ENCODE peak calls at places on chromosomes 5 and 9, in nine cellular contexts. One of them, this sample, is unnamed.

GRCh38 chr9:4126184-4126865 is 173.5 kb downstream of the GLIS3 start:
- DNase-seq in spleen: no peak
- DNase-seq in T47D: no peak
- DNase-seq in CD4-positive, alpha-beta T cell: no peak
- DNase-seq in astrocyte of the spinal cord: peak
- DNase-seq in stimulated activated CD4-positive, alpha-beta T cell treated with anti-CD3 and anti-CD28 coated beads, Interleukin-2, amount 100 ng/mL, for 48 hours: no peak
- DNase-seq in NCI-H1092 treated with DMSO at 0.1 percent for 48 hours: no peak
- DNase-seq in effector memory CD4-positive, alpha-beta T cell: no peak
- DNase-seq in iris pigment epithelial cell: peak
- DNase-seq in this sample: no peak

GRCh38 chr5:113053614-113054013 is 77.0 kb downstream of the DCP2 start:
- DNase-seq in T47D: no peak
- DNase-seq in iris pigment epithelial cell: peak
- DNase-seq in stimulated activated CD4-positive, alpha-beta T cell treated with anti-CD3 and anti-CD28 coated beads, Interleukin-2, amount 100 ng/mL, for 48 hours: no peak
- DNase-seq in spleen: no peak
- DNase-seq in NCI-H1092 treated with DMSO at 0.1 percent for 48 hours: no peak
- DNase-seq in effector memory CD4-positive, alpha-beta T cell: no peak
- DNase-seq in CD4-positive, alpha-beta T cell: no peak
- DNase-seq in astrocyte of the spinal cord: peak
- DNase-seq in this sample: no peak

GRCh38 chr9:134730761-134731496 is 89.3 kb downstream of the COL5A1 start:
- DNase-seq in iris pigment epithelial cell: no peak
- DNase-seq in NCI-H1092 treated with DMSO at 0.1 percent for 48 hours: no peak
- DNase-seq in astrocyte of the spinal cord: no peak
- DNase-seq in CD4-positive, alpha-beta T cell: no peak
- DNase-seq in spleen: no peak
- DNase-seq in stimulated activated CD4-positive, alpha-beta T cell treated with anti-CD3 and anti-CD28 coated beads, Interleukin-2, amount 100 ng/mL, for 48 hours: no peak
- DNase-seq in effector memory CD4-positive, alpha-beta T cell: no peak
- DNase-seq in T47D: no peak
- DNase-seq in this sample: no peak

GRCh38 chr5:77971965-77972544 is 195.9 kb upstream of the TBCA start:
- DNase-seq in iris pigment epithelial cell: no peak
- DNase-seq in CD4-positive, alpha-beta T cell: no peak
- DNase-seq in spleen: no peak
- DNase-seq in stimulated activated CD4-positive, alpha-beta T cell treated with anti-CD3 and anti-CD28 coated beads, Interleukin-2, amount 100 ng/mL, for 48 hours: no peak
- DNase-seq in T47D: no peak
- DNase-seq in NCI-H1092 treated with DMSO at 0.1 percent for 48 hours: peak
- DNase-seq in effector memory CD4-positive, alpha-beta T cell: no peak
- DNase-seq in astrocyte of the spinal cord: no peak
- DNase-seq in this sample: no peak

GRCh38 chr5:87074934-87075541 is 192.6 kb upstream of the RASA1 start:
- DNase-seq in CD4-positive, alpha-beta T cell: no peak
- DNase-seq in astrocyte of the spinal cord: no peak
- DNase-seq in effector memory CD4-positive, alpha-beta T cell: no peak
- DNase-seq in spleen: no peak
- DNase-seq in stimulated activated CD4-positive, alpha-beta T cell treated with anti-CD3 and anti-CD28 coated beads, Interleukin-2, amount 100 ng/mL, for 48 hours: no peak
- DNase-seq in NCI-H1092 treated with DMSO at 0.1 percent for 48 hours: no peak
- DNase-seq in iris pigment epithelial cell: no peak
- DNase-seq in T47D: no peak
- DNase-seq in this sample: no peak

GRCh38 chr5:96614110-96614691 is 48.0 kb upstream of the CAST start:
- DNase-seq in iris pigment epithelial cell: peak
- DNase-seq in CD4-positive, alpha-beta T cell: peak
- DNase-seq in spleen: no peak
- DNase-seq in astrocyte of the spinal cord: peak
- DNase-seq in stimulated activated CD4-positive, alpha-beta T cell treated with anti-CD3 and anti-CD28 coated beads, Interleukin-2, amount 100 ng/mL, for 48 hours: peak
- DNase-seq in T47D: peak
- DNase-seq in effector memory CD4-positive, alpha-beta T cell: peak
- DNase-seq in NCI-H1092 treated with DMSO at 0.1 percent for 48 hours: peak
- DNase-seq in this sample: peak

GRCh38 chr5:10834695-10835094 is 73.7 kb upstream of the DAP start:
- DNase-seq in effector memory CD4-positive, alpha-beta T cell: no peak
- DNase-seq in T47D: no peak
- DNase-seq in NCI-H1092 treated with DMSO at 0.1 percent for 48 hours: no peak
- DNase-seq in CD4-positive, alpha-beta T cell: no peak
- DNase-seq in iris pigment epithelial cell: no peak
- DNase-seq in astrocyte of the spinal cord: no peak
- DNase-seq in spleen: no peak
- DNase-seq in stimulated activated CD4-positive, alpha-beta T cell treated with anti-CD3 and anti-CD28 coated beads, Interleukin-2, amount 100 ng/mL, for 48 hours: no peak
- DNase-seq in this sample: no peak

GRCh38 chr5:44246986-44247385 is 142.2 kb downstream of the FGF10 start:
- DNase-seq in iris pigment epithelial cell: no peak
- DNase-seq in T47D: no peak
- DNase-seq in stimulated activated CD4-positive, alpha-beta T cell treated with anti-CD3 and anti-CD28 coated beads, Interleukin-2, amount 100 ng/mL, for 48 hours: no peak
- DNase-seq in effector memory CD4-positive, alpha-beta T cell: no peak
- DNase-seq in astrocyte of the spinal cord: no peak
- DNase-seq in spleen: no peak
- DNase-seq in CD4-positive, alpha-beta T cell: no peak
- DNase-seq in NCI-H1092 treated with DMSO at 0.1 percent for 48 hours: no peak
- DNase-seq in this sample: no peak

GRCh38 chr5:60586307-60586901 is 113.6 kb downstream of the DEPDC1B start:
- DNase-seq in T47D: no peak
- DNase-seq in CD4-positive, alpha-beta T cell: no peak
- DNase-seq in stimulated activated CD4-positive, alpha-beta T cell treated with anti-CD3 and anti-CD28 coated beads, Interleukin-2, amount 100 ng/mL, for 48 hours: no peak
- DNase-seq in NCI-H1092 treated with DMSO at 0.1 percent for 48 hours: no peak
- DNase-seq in spleen: no peak
- DNase-seq in effector memory CD4-positive, alpha-beta T cell: no peak
- DNase-seq in iris pigment epithelial cell: peak
- DNase-seq in astrocyte of the spinal cord: peak
- DNase-seq in this sample: peak

GRCh38 chr5:32961066-32961429 is 249.9 kb downstream of the NPR3 start:
- DNase-seq in effector memory CD4-positive, alpha-beta T cell: no peak
- DNase-seq in NCI-H1092 treated with DMSO at 0.1 percent for 48 hours: no peak
- DNase-seq in stimulated activated CD4-positive, alpha-beta T cell treated with anti-CD3 and anti-CD28 coated beads, Interleukin-2, amount 100 ng/mL, for 48 hours: no peak
- DNase-seq in iris pigment epithelial cell: peak
- DNase-seq in CD4-positive, alpha-beta T cell: no peak
- DNase-seq in spleen: no peak
- DNase-seq in astrocyte of the spinal cord: no peak
- DNase-seq in T47D: no peak
- DNase-seq in this sample: no peak

GRCh38 chr5:40441733-40442132 is 238.0 kb upstream of the PTGER4 start:
- DNase-seq in stimulated activated CD4-positive, alpha-beta T cell treated with anti-CD3 and anti-CD28 coated beads, Interleukin-2, amount 100 ng/mL, for 48 hours: no peak
- DNase-seq in effector memory CD4-positive, alpha-beta T cell: no peak
- DNase-seq in NCI-H1092 treated with DMSO at 0.1 percent for 48 hours: no peak
- DNase-seq in CD4-positive, alpha-beta T cell: peak
- DNase-seq in T47D: no peak
- DNase-seq in spleen: no peak
- DNase-seq in astrocyte of the spinal cord: no peak
- DNase-seq in iris pigment epithelial cell: no peak
- DNase-seq in this sample: no peak

GRCh38 chr9:69762527-69762926 is 2.7 kb upstream of the PTAR1 start:
- DNase-seq in T47D: no peak
- DNase-seq in spleen: no peak
- DNase-seq in CD4-positive, alpha-beta T cell: no peak
- DNase-seq in NCI-H1092 treated with DMSO at 0.1 percent for 48 hours: no peak
- DNase-seq in astrocyte of the spinal cord: peak
- DNase-seq in stimulated activated CD4-positive, alpha-beta T cell treated with anti-CD3 and anti-CD28 coated beads, Interleukin-2, amount 100 ng/mL, for 48 hours: no peak
- DNase-seq in iris pigment epithelial cell: no peak
- DNase-seq in effector memory CD4-positive, alpha-beta T cell: no peak
- DNase-seq in this sample: no peak

GRCh38 chr5:95817430-95817829 is 5.1 kb downstream of the GLRX start:
- DNase-seq in effector memory CD4-positive, alpha-beta T cell: peak
- DNase-seq in iris pigment epithelial cell: peak
- DNase-seq in astrocyte of the spinal cord: peak
- DNase-seq in NCI-H1092 treated with DMSO at 0.1 percent for 48 hours: no peak
- DNase-seq in CD4-positive, alpha-beta T cell: no peak
- DNase-seq in stimulated activated CD4-positive, alpha-beta T cell treated with anti-CD3 and anti-CD28 coated beads, Interleukin-2, amount 100 ng/mL, for 48 hours: no peak
- DNase-seq in T47D: no peak
- DNase-seq in spleen: no peak
- DNase-seq in this sample: no peak

GRCh38 chr5:120568716-120569115 is 104.6 kb downstream of the PRR16 start:
- DNase-seq in CD4-positive, alpha-beta T cell: no peak
- DNase-seq in NCI-H1092 treated with DMSO at 0.1 percent for 48 hours: no peak
- DNase-seq in spleen: no peak
- DNase-seq in effector memory CD4-positive, alpha-beta T cell: no peak
- DNase-seq in astrocyte of the spinal cord: no peak
- DNase-seq in iris pigment epithelial cell: peak
- DNase-seq in stimulated activated CD4-positive, alpha-beta T cell treated with anti-CD3 and anti-CD28 coated beads, Interleukin-2, amount 100 ng/mL, for 48 hours: no peak
- DNase-seq in T47D: no peak
- DNase-seq in this sample: no peak

GRCh38 chr5:138078006-138078643 is 5.7 kb upstream of the WNT8A start:
- DNase-seq in iris pigment epithelial cell: no peak
- DNase-seq in effector memory CD4-positive, alpha-beta T cell: no peak
- DNase-seq in CD4-positive, alpha-beta T cell: no peak
- DNase-seq in stimulated activated CD4-positive, alpha-beta T cell treated with anti-CD3 and anti-CD28 coated beads, Interleukin-2, amount 100 ng/mL, for 48 hours: no peak
- DNase-seq in NCI-H1092 treated with DMSO at 0.1 percent for 48 hours: no peak
- DNase-seq in T47D: no peak
- DNase-seq in spleen: no peak
- DNase-seq in astrocyte of the spinal cord: no peak
- DNase-seq in this sample: peak

GRCh38 chr9:130002320-130002719 is 40.7 kb downstream of the FNBP1 start:
- DNase-seq in effector memory CD4-positive, alpha-beta T cell: no peak
- DNase-seq in iris pigment epithelial cell: no peak
- DNase-seq in CD4-positive, alpha-beta T cell: no peak
- DNase-seq in astrocyte of the spinal cord: no peak
- DNase-seq in NCI-H1092 treated with DMSO at 0.1 percent for 48 hours: no peak
- DNase-seq in stimulated activated CD4-positive, alpha-beta T cell treated with anti-CD3 and anti-CD28 coated beads, Interleukin-2, amount 100 ng/mL, for 48 hours: no peak
- DNase-seq in T47D: no peak
- DNase-seq in spleen: no peak
- DNase-seq in this sample: no peak

GRCh38 chr9:95078934-95079333 is 238.6 kb downstream of the FANCC start:
- DNase-seq in astrocyte of the spinal cord: no peak
- DNase-seq in iris pigment epithelial cell: no peak
- DNase-seq in stimulated activated CD4-positive, alpha-beta T cell treated with anti-CD3 and anti-CD28 coated beads, Interleukin-2, amount 100 ng/mL, for 48 hours: no peak
- DNase-seq in T47D: no peak
- DNase-seq in NCI-H1092 treated with DMSO at 0.1 percent for 48 hours: no peak
- DNase-seq in effector memory CD4-positive, alpha-beta T cell: no peak
- DNase-seq in CD4-positive, alpha-beta T cell: no peak
- DNase-seq in spleen: peak
- DNase-seq in this sample: no peak

GRCh38 chr5:54249210-54250028 is 61.0 kb downstream of the ARL15 start:
- DNase-seq in effector memory CD4-positive, alpha-beta T cell: no peak
- DNase-seq in T47D: no peak
- DNase-seq in CD4-positive, alpha-beta T cell: peak
- DNase-seq in astrocyte of the spinal cord: peak
- DNase-seq in NCI-H1092 treated with DMSO at 0.1 percent for 48 hours: no peak
- DNase-seq in spleen: no peak
- DNase-seq in stimulated activated CD4-positive, alpha-beta T cell treated with anti-CD3 and anti-CD28 coated beads, Interleukin-2, amount 100 ng/mL, for 48 hours: peak
- DNase-seq in iris pigment epithelial cell: no peak
- DNase-seq in this sample: no peak

GRCh38 chr9:110969971-110970381 is 68.3 kb downstream of the LPAR1 start:
- DNase-seq in NCI-H1092 treated with DMSO at 0.1 percent for 48 hours: no peak
- DNase-seq in astrocyte of the spinal cord: peak
- DNase-seq in iris pigment epithelial cell: peak
- DNase-seq in spleen: no peak
- DNase-seq in effector memory CD4-positive, alpha-beta T cell: no peak
- DNase-seq in stimulated activated CD4-positive, alpha-beta T cell treated with anti-CD3 and anti-CD28 coated beads, Interleukin-2, amount 100 ng/mL, for 48 hours: no peak
- DNase-seq in T47D: no peak
- DNase-seq in CD4-positive, alpha-beta T cell: no peak
- DNase-seq in this sample: no peak

GRCh38 chr5:10595678-10596309 is 31.9 kb downstream of the ANKRD33B start:
- DNase-seq in spleen: no peak
- DNase-seq in effector memory CD4-positive, alpha-beta T cell: no peak
- DNase-seq in stimulated activated CD4-positive, alpha-beta T cell treated with anti-CD3 and anti-CD28 coated beads, Interleukin-2, amount 100 ng/mL, for 48 hours: peak
- DNase-seq in NCI-H1092 treated with DMSO at 0.1 percent for 48 hours: no peak
- DNase-seq in iris pigment epithelial cell: peak
- DNase-seq in CD4-positive, alpha-beta T cell: no peak
- DNase-seq in T47D: peak
- DNase-seq in astrocyte of the spinal cord: peak
- DNase-seq in this sample: no peak

GRCh38 chr5:91283326-91283725 is 99.8 kb downstream of the ARRDC3 start:
- DNase-seq in T47D: no peak
- DNase-seq in NCI-H1092 treated with DMSO at 0.1 percent for 48 hours: no peak
- DNase-seq in spleen: no peak
- DNase-seq in astrocyte of the spinal cord: no peak
- DNase-seq in iris pigment epithelial cell: no peak
- DNase-seq in effector memory CD4-positive, alpha-beta T cell: no peak
- DNase-seq in stimulated activated CD4-positive, alpha-beta T cell treated with anti-CD3 and anti-CD28 coated beads, Interleukin-2, amount 100 ng/mL, for 48 hours: no peak
- DNase-seq in CD4-positive, alpha-beta T cell: no peak
- DNase-seq in this sample: no peak

GRCh38 chr9:1051286-1052118 is 1.3 kb downstream of the DMRT2 start:
- DNase-seq in stimulated activated CD4-positive, alpha-beta T cell treated with anti-CD3 and anti-CD28 coated beads, Interleukin-2, amount 100 ng/mL, for 48 hours: no peak
- DNase-seq in NCI-H1092 treated with DMSO at 0.1 percent for 48 hours: peak
- DNase-seq in CD4-positive, alpha-beta T cell: no peak
- DNase-seq in T47D: no peak
- DNase-seq in effector memory CD4-positive, alpha-beta T cell: no peak
- DNase-seq in iris pigment epithelial cell: no peak
- DNase-seq in astrocyte of the spinal cord: no peak
- DNase-seq in spleen: no peak
- DNase-seq in this sample: no peak

GRCh38 chr9:32340401-32340800 is 44.0 kb upstream of the ACO1 start:
- DNase-seq in T47D: no peak
- DNase-seq in stimulated activated CD4-positive, alpha-beta T cell treated with anti-CD3 and anti-CD28 coated beads, Interleukin-2, amount 100 ng/mL, for 48 hours: no peak
- DNase-seq in CD4-positive, alpha-beta T cell: no peak
- DNase-seq in NCI-H1092 treated with DMSO at 0.1 percent for 48 hours: no peak
- DNase-seq in effector memory CD4-positive, alpha-beta T cell: no peak
- DNase-seq in spleen: no peak
- DNase-seq in astrocyte of the spinal cord: no peak
- DNase-seq in iris pigment epithelial cell: no peak
- DNase-seq in this sample: no peak

GRCh38 chr5:151523335-151523734 is 67.8 kb downstream of the FAT2 start:
- DNase-seq in NCI-H1092 treated with DMSO at 0.1 percent for 48 hours: peak
- DNase-seq in T47D: peak
- DNase-seq in CD4-positive, alpha-beta T cell: peak
- DNase-seq in astrocyte of the spinal cord: peak
- DNase-seq in effector memory CD4-positive, alpha-beta T cell: peak
- DNase-seq in stimulated activated CD4-positive, alpha-beta T cell treated with anti-CD3 and anti-CD28 coated beads, Interleukin-2, amount 100 ng/mL, for 48 hours: peak
- DNase-seq in iris pigment epithelial cell: peak
- DNase-seq in spleen: no peak
- DNase-seq in this sample: no peak

GRCh38 chr9:105082843-105083242 is 154.9 kb upstream of the ABCA1 start:
- DNase-seq in stimulated activated CD4-positive, alpha-beta T cell treated with anti-CD3 and anti-CD28 coated beads, Interleukin-2, amount 100 ng/mL, for 48 hours: no peak
- DNase-seq in astrocyte of the spinal cord: no peak
- DNase-seq in iris pigment epithelial cell: no peak
- DNase-seq in NCI-H1092 treated with DMSO at 0.1 percent for 48 hours: no peak
- DNase-seq in effector memory CD4-positive, alpha-beta T cell: no peak
- DNase-seq in T47D: no peak
- DNase-seq in CD4-positive, alpha-beta T cell: no peak
- DNase-seq in spleen: no peak
- DNase-seq in this sample: no peak

GRCh38 chr5:113090336-113091106 is 113.9 kb downstream of the DCP2 start:
- DNase-seq in astrocyte of the spinal cord: no peak
- DNase-seq in CD4-positive, alpha-beta T cell: no peak
- DNase-seq in stimulated activated CD4-positive, alpha-beta T cell treated with anti-CD3 and anti-CD28 coated beads, Interleukin-2, amount 100 ng/mL, for 48 hours: peak
- DNase-seq in effector memory CD4-positive, alpha-beta T cell: no peak
- DNase-seq in NCI-H1092 treated with DMSO at 0.1 percent for 48 hours: peak
- DNase-seq in iris pigment epithelial cell: no peak
- DNase-seq in spleen: no peak
- DNase-seq in T47D: no peak
- DNase-seq in this sample: no peak

GRCh38 chr9:19934301-19934868 is 145.5 kb upstream of the SLC24A2 start:
- DNase-seq in NCI-H1092 treated with DMSO at 0.1 percent for 48 hours: no peak
- DNase-seq in spleen: no peak
- DNase-seq in astrocyte of the spinal cord: peak
- DNase-seq in T47D: no peak
- DNase-seq in stimulated activated CD4-positive, alpha-beta T cell treated with anti-CD3 and anti-CD28 coated beads, Interleukin-2, amount 100 ng/mL, for 48 hours: no peak
- DNase-seq in effector memory CD4-positive, alpha-beta T cell: no peak
- DNase-seq in CD4-positive, alpha-beta T cell: no peak
- DNase-seq in iris pigment epithelial cell: peak
- DNase-seq in this sample: no peak

GRCh38 chr5:138149530-138149929 is 10.3 kb upstream of the NME5 start:
- DNase-seq in stimulated activated CD4-positive, alpha-beta T cell treated with anti-CD3 and anti-CD28 coated beads, Interleukin-2, amount 100 ng/mL, for 48 hours: no peak
- DNase-seq in iris pigment epithelial cell: peak
- DNase-seq in effector memory CD4-positive, alpha-beta T cell: no peak
- DNase-seq in NCI-H1092 treated with DMSO at 0.1 percent for 48 hours: no peak
- DNase-seq in spleen: no peak
- DNase-seq in CD4-positive, alpha-beta T cell: no peak
- DNase-seq in T47D: no peak
- DNase-seq in astrocyte of the spinal cord: no peak
- DNase-seq in this sample: no peak

GRCh38 chr9:107768224-107768623 is 278.7 kb upstream of the KLF4 start:
- DNase-seq in spleen: peak
- DNase-seq in stimulated activated CD4-positive, alpha-beta T cell treated with anti-CD3 and anti-CD28 coated beads, Interleukin-2, amount 100 ng/mL, for 48 hours: no peak
- DNase-seq in NCI-H1092 treated with DMSO at 0.1 percent for 48 hours: no peak
- DNase-seq in astrocyte of the spinal cord: no peak
- DNase-seq in iris pigment epithelial cell: no peak
- DNase-seq in T47D: no peak
- DNase-seq in effector memory CD4-positive, alpha-beta T cell: no peak
- DNase-seq in CD4-positive, alpha-beta T cell: no peak
- DNase-seq in this sample: no peak

GRCh38 chr9:114386886-114387677 is 700 bp downstream of the AKNA start:
- DNase-seq in astrocyte of the spinal cord: peak
- DNase-seq in NCI-H1092 treated with DMSO at 0.1 percent for 48 hours: peak
- DNase-seq in stimulated activated CD4-positive, alpha-beta T cell treated with anti-CD3 and anti-CD28 coated beads, Interleukin-2, amount 100 ng/mL, for 48 hours: no peak
- DNase-seq in iris pigment epithelial cell: no peak
- DNase-seq in spleen: peak
- DNase-seq in effector memory CD4-positive, alpha-beta T cell: no peak
- DNase-seq in T47D: no peak
- DNase-seq in CD4-positive, alpha-beta T cell: no peak
- DNase-seq in this sample: no peak

GRCh38 chr9:136756836-136757235 is 1.2 kb downstream of the LCN8 start:
- DNase-seq in CD4-positive, alpha-beta T cell: no peak
- DNase-seq in T47D: no peak
- DNase-seq in NCI-H1092 treated with DMSO at 0.1 percent for 48 hours: no peak
- DNase-seq in spleen: no peak
- DNase-seq in effector memory CD4-positive, alpha-beta T cell: no peak
- DNase-seq in stimulated activated CD4-positive, alpha-beta T cell treated with anti-CD3 and anti-CD28 coated beads, Interleukin-2, amount 100 ng/mL, for 48 hours: no peak
- DNase-seq in iris pigment epithelial cell: no peak
- DNase-seq in astrocyte of the spinal cord: no peak
- DNase-seq in this sample: no peak

This sample was measured in putamen.